ENCODE peak calls at places on chromosomes 4 and X, in five cellular contexts. S is A549, N is HepG2, T is K562, Y is GM12878. P is an unnamed sample.

GRCh38 chr4:54781771-54782170 is 124.0 kb downstream of the KIT start:
- DNase-seq in T (no peak), S (no peak), Y (no peak), N (no peak), P (no peak)

GRCh38 chrX:96147645-96148044 is 537.0 kb upstream of the DIAPH2 start:
- DNase-seq in S (no peak), Y (no peak), T (no peak), N (no peak), P (no peak)

GRCh38 chr4:33171873-33172550 is 2451.8 kb downstream of the PCDH7 start:
- DNase-seq in Y (no peak), S (no peak), N (no peak), T (no peak), P (no peak)

GRCh38 chr4:38290360-38290759 is 330.2 kb downstream of the PTTG2 start:
- DNase-seq in N (no peak), T (no peak), Y (no peak), S (no peak), P (no peak)

GRCh38 chr4:13705521-13706035 is 78.1 kb upstream of the BOD1L1 start:
- DNase-seq in T (no peak), S (no peak), N (no peak), Y (no peak), P (no peak)

GRCh38 chrX:130083656-130084382 is 26.5 kb downstream of the ELF4 start:
- DNase-seq in S (no peak), T (no peak), Y (no peak), N (no peak), P (no peak)

GRCh38 chr4:2634014-2634413 is 97.6 kb downstream of the FAM193A start:
- DNase-seq in T (no peak), S (no peak), N (no peak), Y (no peak), P (no peak)

GRCh38 chrX:132034648-132035047 is 11.5 kb downstream of the STK26 start:
- DNase-seq in T (no peak), Y (no peak), N (no peak), S (no peak), P (no peak)

GRCh38 chr4:82704156-82704555 is 94.4 kb downstream of the SCD5 start:
- DNase-seq in S (no peak), N (no peak), Y (no peak), T (no peak), P (no peak)

GRCh38 chr4:181548873-181549541 is 694.2 kb upstream of the TENM3 start:
- DNase-seq in N (peak), T (no peak), S (peak), Y (no peak), P (no peak)

GRCh38 chrX:112672788-112673560 is 6.8 kb downstream of the LHFPL1 start:
- DNase-seq in Y (no peak), N (no peak), T (no peak), S (no peak), P (no peak)

GRCh38 chr4:41935652-41936021 is 408 bp downstream of the TMEM33 start:
- DNase-seq in T (peak), S (peak), Y (no peak), N (peak), P (no peak)

GRCh38 chr4:22190855-22191254 is 242.3 kb upstream of the KCNIP4 start:
- DNase-seq in N (no peak), T (no peak), S (no peak), Y (no peak), P (no peak)

GRCh38 chr4:186137193-186137792 is 32.8 kb downstream of the FAM149A start:
- DNase-seq in N (no peak), Y (no peak), S (peak), T (no peak), P (no peak)

GRCh38 chr4:99720206-99720605 is 62.6 kb upstream of the C4orf54 start:
- DNase-seq in T (no peak), N (no peak), Y (no peak), S (no peak), P (no peak)

GRCh38 chrX:86460760-86461159 is 312.5 kb downstream of the DACH2 start:
- DNase-seq in Y (no peak), S (no peak), T (no peak), N (no peak), P (no peak)

GRCh38 chrX:42746606-42747005 is 31.4 kb downstream of the PPP1R2C start:
- DNase-seq in N (no peak), S (no peak), Y (no peak), T (no peak), P (no peak)

GRCh38 chrX:50579955-50580354 is 109.3 kb upstream of the DGKK start:
- DNase-seq in N (peak), T (peak), S (peak), Y (peak), P (peak)

GRCh38 chrX:37755073-37755472 is 24.8 kb upstream of the CYBB start:
- DNase-seq in N (no peak), S (no peak), T (no peak), Y (peak), P (no peak)

GRCh38 chrX:21509912-21510311 is 135.7 kb downstream of the CNKSR2 start:
- DNase-seq in T (no peak), Y (no peak), N (no peak), S (peak), P (no peak)

GRCh38 chr4:136241221-136241986 is 1290.9 kb downstream of the PCDH18 start:
- DNase-seq in S (no peak), N (no peak), Y (no peak), T (no peak), P (no peak)

GRCh38 chr4:138671106-138671505 is 344.5 kb upstream of the NOCT start:
- DNase-seq in Y (no peak), S (no peak), T (no peak), N (no peak), P (no peak)

GRCh38 chr4:48664938-48665337 is 115.1 kb downstream of the FRYL start:
- DNase-seq in Y (no peak), N (no peak), S (no peak), T (no peak), P (no peak)

GRCh38 chr4:138898282-138898681 is 117.3 kb upstream of the NOCT start:
- DNase-seq in T (no peak), S (no peak), Y (no peak), N (no peak), P (no peak)

GRCh38 chr4:39718366-39719323 is 20.7 kb downstream of the UBE2K start:
- DNase-seq in S (no peak), T (no peak), Y (no peak), N (no peak), P (no peak)

GRCh38 chr4:158129649-158130048 is 43.2 kb downstream of the GASK1B start:
- DNase-seq in N (no peak), S (no peak), Y (no peak), T (no peak), P (no peak)

GRCh38 chrX:54921427-54922021 is 900 bp downstream of the TRO start:
- DNase-seq in S (no peak), N (peak), Y (no peak), T (no peak), P (peak)

GRCh38 chrX:106007815-106008214 is 30.7 kb downstream of the SERPINA7 start:
- DNase-seq in Y (no peak), N (peak), S (no peak), T (no peak), P (no peak)

GRCh38 chr4:45554423-45554822 is 569.4 kb downstream of the GABRG1 start:
- DNase-seq in Y (no peak), S (no peak), T (no peak), N (no peak), P (no peak)

GRCh38 chrX:40513012-40513411 is 67.8 kb upstream of the ATP6AP2 start:
- DNase-seq in T (no peak), N (peak), S (no peak), Y (no peak), P (no peak)

GRCh38 chrX:140916891-140917290 is 85.5 kb upstream of the SPANXB1 start:
- DNase-seq in N (no peak), S (no peak), T (no peak), Y (no peak), P (no peak)

GRCh38 chr4:48509543-48509942 is 19.5 kb downstream of the ZAR1 start:
- DNase-seq in T (no peak), N (no peak), Y (no peak), S (no peak), P (no peak)

GRCh38 chrX:107672955-107673378 is 44.7 kb downstream of the PRPS1 start:
- DNase-seq in S (peak), T (peak), N (peak), Y (no peak), P (peak)
- TF ChIP-seq ESRRA in S (no peak), T (peak), N (no peak), Y (no peak), P (no peak)

GRCh38 chr4:16969696-16970135 is 71.3 kb upstream of the LDB2 start:
- DNase-seq in S (no peak), T (no peak), N (peak), Y (no peak), P (no peak)

DNA sequence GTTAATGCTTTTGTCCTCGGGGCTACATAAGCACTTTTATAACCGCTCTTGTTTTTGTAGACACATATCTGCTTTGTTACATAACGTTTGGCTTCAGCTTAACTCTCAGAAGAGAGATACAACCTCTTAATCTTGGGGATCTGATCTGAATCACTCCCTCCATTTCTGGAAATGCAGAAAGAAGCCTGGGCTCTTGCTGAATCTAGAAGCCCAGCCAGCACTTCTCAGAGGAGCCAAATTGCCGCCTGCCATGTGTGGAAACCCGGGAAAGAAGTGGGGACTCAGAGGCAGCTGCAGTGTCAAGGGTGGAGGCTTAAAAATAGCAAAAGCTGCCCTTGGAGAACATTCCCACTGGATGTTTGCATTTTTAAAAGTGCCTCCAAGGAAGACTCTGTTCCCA is 69.3 kb upstream of the LDB2 start:
- DNase-seq in Y (no peak), N (no peak), S (no peak), T (no peak), P (no peak)
- TF ChIP-seq ESRRA in Y (no peak), N (no peak), S (no peak), T (no peak), P (no peak)

DNA sequence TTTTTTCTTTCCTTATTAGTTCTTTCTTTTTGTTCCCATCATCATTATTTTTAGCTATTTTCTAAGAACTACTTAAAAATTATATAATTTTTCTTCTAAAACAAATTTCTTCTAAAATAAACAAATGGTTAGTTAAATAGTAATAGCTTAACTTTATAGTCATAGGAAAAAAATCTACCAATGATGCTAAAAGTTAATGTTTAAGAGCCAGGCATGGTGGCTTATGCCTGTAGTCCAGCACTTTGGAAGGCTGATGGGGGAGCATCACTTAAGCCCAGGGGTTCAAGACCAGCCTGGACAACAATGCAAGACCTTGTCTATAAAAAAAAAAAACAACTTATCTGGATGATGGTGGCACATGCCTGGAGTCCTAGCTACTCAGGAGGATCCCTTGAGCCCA is 127.1 kb upstream of the ANXA3 start:
- DNase-seq in Y (no peak), S (peak), N (no peak), T (no peak), P (no peak)
- TF ChIP-seq ESRRA in Y (no peak), S (no peak), N (no peak), T (no peak), P (no peak)

DNA sequence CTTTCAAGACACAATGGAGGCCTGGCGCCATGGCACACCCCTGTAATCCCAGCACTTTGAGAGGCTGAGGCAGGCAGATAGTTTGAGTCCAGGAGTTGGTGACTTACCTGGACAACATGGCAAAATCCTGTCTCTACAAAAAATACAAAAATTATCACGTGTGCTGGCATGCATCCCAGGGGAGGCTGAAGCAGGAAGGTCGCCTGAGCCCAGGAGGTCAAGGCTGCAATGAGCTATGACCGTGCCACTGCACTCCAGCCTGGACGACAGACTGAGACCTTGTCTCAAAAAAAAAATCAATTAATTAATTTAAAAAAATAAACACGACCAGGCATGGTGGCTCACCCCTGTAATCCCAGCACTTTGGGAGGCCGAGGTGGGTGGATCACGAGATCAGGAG is 2.0 kb upstream of the CTPS2 start:
- DNase-seq in S (no peak), T (no peak), N (no peak), Y (no peak), P (no peak)
- TF ChIP-seq ESRRA in S (no peak), T (no peak), N (no peak), Y (no peak), P (no peak)

GRCh38 chrX:9434151-9434550 is 30.7 kb upstream of the TBL1X start:
- DNase-seq in Y (no peak), T (no peak), S (no peak), N (no peak), P (no peak)

GRCh38 chrX:9431281-9431680 is 33.6 kb upstream of the TBL1X start:
- DNase-seq in T (no peak), S (no peak), N (no peak), Y (no peak), P (no peak)

GRCh38 chrX:9430346-9430745 is 34.5 kb upstream of the TBL1X start:
- DNase-seq in T (no peak), N (no peak), Y (no peak), S (no peak), P (no peak)

GRCh38 chrX:9433596-9433995 is 31.3 kb upstream of the TBL1X start:
- DNase-seq in S (no peak), N (no peak), T (no peak), Y (no peak), P (no peak)

GRCh38 chrX:9429767-9430166 is 35.1 kb upstream of the TBL1X start:
- DNase-seq in T (no peak), Y (no peak), S (no peak), N (no peak), P (no peak)
- TF ChIP-seq ESRRA in T (no peak), Y (no peak), S (no peak), N (no peak), P (no peak)

DNA sequence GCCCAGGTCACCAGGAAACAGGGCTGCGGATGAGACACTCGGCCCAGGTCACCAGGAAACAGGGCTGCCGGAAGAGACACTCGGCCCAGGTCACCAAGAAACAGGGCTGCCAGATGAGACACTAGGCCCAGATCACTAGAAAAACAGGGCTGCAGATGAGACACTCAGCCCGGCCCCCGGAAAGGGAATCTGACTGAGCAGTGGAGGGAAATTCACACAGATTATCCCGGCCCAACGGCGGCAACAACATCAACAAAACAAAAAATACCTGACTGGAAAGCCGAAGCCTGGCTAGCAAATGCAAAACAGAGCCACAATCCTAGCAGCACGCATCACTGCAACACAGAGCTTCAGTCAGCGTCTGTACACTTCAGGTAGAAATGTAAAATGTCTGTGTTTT is 20.7 kb downstream of the AFAP1 start:
- DNase-seq in Y (no peak), T (no peak), N (no peak), S (no peak), P (no peak)
- TF ChIP-seq ESRRA in Y (no peak), T (no peak), N (no peak), S (no peak), P (no peak)

P was measured in WTC11.